ENCODE peak calls at places on chromosomes 11 and 22, in five cellular contexts. S is body of pancreas, V is NB4, T is heart left ventricle, G is stomach. D is an unnamed sample.

GRCh38 chr11:63708764-63709163 is 27.5 kb downstream of the RTN3 start:
- DNase-seq in T (no peak), G (no peak), S (no peak), V (no peak), D (no peak)

GRCh38 chr11:107996025-107996776 is 12.5 kb upstream of the CUL5 start:
- DNase-seq in T (no peak), V (no peak), S (no peak), G (peak), D (no peak)

GRCh38 chr11:134950692-134951304 is 538.8 kb upstream of the B3GAT1 start:
- DNase-seq in G (no peak), V (no peak), T (no peak), S (no peak), D (no peak)

GRCh38 chr11:122721964-122722266 is 66.4 kb downstream of the UBASH3B start:
- DNase-seq in S (no peak), G (no peak), V (peak), T (no peak), D (peak)

GRCh38 chr11:11400635-11401232 is 47.7 kb upstream of the CSNK2A3 start:
- DNase-seq in G (no peak), T (no peak), V (peak), S (no peak), D (no peak)

GRCh38 chr11:612201-612960 is 3.4 kb downstream of the IRF7 start:
- DNase-seq in S (no peak), T (no peak), V (peak), G (peak), D (no peak)

GRCh38 chr11:22753401-22753800 is 76.2 kb downstream of the SVIP start:
- DNase-seq in T (no peak), V (no peak), G (no peak), S (no peak), D (no peak)

GRCh38 chr22:31897842-31898241 is 46.5 kb upstream of the YWHAH start:
- DNase-seq in T (no peak), G (no peak), S (no peak), V (no peak), D (no peak)

GRCh38 chr22:44555597-44555996 is 57.6 kb upstream of the RTL6 start:
- DNase-seq in T (no peak), S (no peak), V (no peak), G (no peak), D (no peak)

GRCh38 chr22:22207845-22208564 is 36.6 kb upstream of the VPREB1 start:
- DNase-seq in V (peak), G (peak), S (peak), T (peak), D (no peak)

GRCh38 chr11:119093951-119094815 is 7.5 kb downstream of the DPAGT1 start:
- DNase-seq in G (peak), T (no peak), S (no peak), V (peak), D (no peak)

GRCh38 chr11:27497284-27497866 is 9.2 kb downstream of the LIN7C start:
- DNase-seq in S (no peak), G (no peak), V (peak), T (no peak), D (no peak)

GRCh38 chr22:45218974-45219373 is 21.7 kb downstream of the KIAA0930 start:
- DNase-seq in V (peak), T (no peak), G (no peak), S (no peak), D (no peak)

GRCh38 chr11:76763573-76764348 is 19.4 kb upstream of the TSKU start:
- DNase-seq in V (peak), S (no peak), G (no peak), T (peak), D (no peak)

GRCh38 chr22:44786136-44786535 is 33.8 kb downstream of the ARHGAP8 start:
- DNase-seq in T (no peak), S (no peak), V (no peak), G (no peak), D (no peak)

GRCh38 chr11:114970908-114971645 is 292.8 kb downstream of the NXPE2 start:
- DNase-seq in G (no peak), T (no peak), S (no peak), V (no peak), D (no peak)

GRCh38 chr11:32972781-32973180 is 42.9 kb upstream of the DEPDC7 start:
- DNase-seq in V (no peak), G (no peak), T (no peak), S (no peak), D (no peak)

GRCh38 chr22:42683599-42684283 is 34.5 kb upstream of the CYB5R3 start:
- DNase-seq in T (peak), G (no peak), V (no peak), S (peak), D (peak)

GRCh38 chr11:48006301-48006992 is 26.1 kb downstream of the PTPRJ start:
- DNase-seq in T (no peak), G (no peak), V (no peak), S (no peak), D (no peak)

GRCh38 chr11:119356349-119357031 is 10.0 kb upstream of the MFRP start:
- DNase-seq in G (peak), T (peak), S (no peak), V (peak), D (peak)

GRCh38 chr11:7977251-7977917 is 9.8 kb upstream of the EIF3F start:
- DNase-seq in T (no peak), S (no peak), G (no peak), V (peak), D (no peak)

GRCh38 chr11:14566331-14567063 is 46.3 kb upstream of the PSMA1 start:
- DNase-seq in V (no peak), G (no peak), S (no peak), T (no peak), D (no peak)

GRCh38 chr22:30667486-30668305 is at the start of gene DUSP18:
- DNase-seq in V (peak), G (peak), S (peak), T (peak), D (peak)
- TF ChIP-seq POLR2A in V (peak), G (peak), S (peak), T (no peak), D (peak)

DNA sequence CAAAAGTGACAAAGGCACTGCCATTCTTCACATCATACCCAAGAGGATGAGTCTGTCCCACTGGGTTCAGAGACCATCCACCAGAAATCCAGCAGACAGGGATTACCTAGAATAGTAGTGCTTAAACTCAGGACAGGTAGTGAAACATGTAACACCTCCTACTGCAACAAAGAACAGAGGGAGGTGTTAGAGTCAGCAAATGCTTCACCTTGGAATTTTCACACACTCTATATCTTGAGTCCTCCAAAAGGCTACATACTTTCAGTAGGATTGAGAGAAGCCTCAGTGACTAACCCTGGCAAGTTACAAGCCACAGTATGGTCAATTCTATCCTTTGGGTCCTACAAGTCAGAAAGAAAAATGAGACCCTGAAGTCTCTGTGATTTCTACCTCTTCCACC is 6.0 kb upstream of the CAVIN3 start:
- DNase-seq in G (no peak), S (no peak), T (no peak), V (no peak), D (no peak)
- H3K4me3 ChIP-seq in G (no peak), S (no peak), T (no peak), V (no peak), D (no peak)

GRCh38 chr22:30186048-30186447 is 60.5 kb downstream of the LIF start:
- DNase-seq in T (no peak), V (no peak), S (no peak), G (no peak), D (no peak)
- TF ChIP-seq POLR2A in T (no peak), V (no peak), S (no peak), G (no peak), D (no peak)

DNA sequence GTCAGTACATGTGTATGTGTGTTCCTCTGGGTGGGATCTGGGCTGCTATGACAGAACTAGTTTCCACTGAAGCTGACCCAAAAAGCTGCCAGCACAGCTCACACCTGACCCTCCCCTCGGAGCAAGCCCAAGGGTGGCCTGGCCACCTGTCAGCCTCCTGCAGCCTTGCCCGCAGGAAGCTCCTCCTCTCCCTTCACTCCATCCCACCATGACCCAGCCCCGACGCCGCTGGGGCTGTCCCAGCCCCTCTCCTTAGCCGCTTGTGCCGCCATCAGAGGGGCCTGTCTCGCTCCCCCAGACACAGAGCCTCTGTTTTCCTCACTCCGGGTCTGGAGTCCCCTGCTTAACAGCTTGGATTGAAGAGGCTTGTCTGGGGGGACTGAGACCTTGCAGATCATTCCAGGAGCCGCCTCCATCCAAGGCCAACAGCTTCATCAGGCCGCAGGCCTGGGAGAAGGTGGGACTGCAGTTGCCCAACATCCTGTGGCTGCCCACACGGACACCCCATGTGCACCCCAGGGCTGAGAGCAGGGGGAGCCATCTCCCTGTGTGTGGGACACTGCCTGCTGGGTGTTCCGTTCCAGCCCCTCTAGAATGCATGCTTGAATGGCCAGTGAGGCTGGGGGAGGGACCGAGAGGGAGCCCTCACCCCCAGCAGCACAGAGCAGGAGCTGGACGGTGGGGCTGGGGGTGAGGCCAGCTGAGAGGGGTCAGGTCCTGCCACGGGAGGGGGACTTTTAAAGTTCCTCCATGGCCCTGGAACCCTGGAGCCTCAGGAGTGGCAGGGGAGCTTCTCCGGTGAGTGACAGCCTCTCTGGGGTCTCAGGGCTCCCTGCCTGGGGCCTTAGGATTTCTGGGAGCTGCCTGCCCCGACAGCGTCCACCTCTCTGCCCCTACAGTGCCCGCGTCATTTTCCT is 696 bp downstream of the MRGPRF start:
- DNase-seq in S (no peak), T (no peak), V (peak), G (no peak), D (peak)
- H3K4me3 ChIP-seq in S (no peak), T (peak), V (peak), G (peak), D (peak)

DNA sequence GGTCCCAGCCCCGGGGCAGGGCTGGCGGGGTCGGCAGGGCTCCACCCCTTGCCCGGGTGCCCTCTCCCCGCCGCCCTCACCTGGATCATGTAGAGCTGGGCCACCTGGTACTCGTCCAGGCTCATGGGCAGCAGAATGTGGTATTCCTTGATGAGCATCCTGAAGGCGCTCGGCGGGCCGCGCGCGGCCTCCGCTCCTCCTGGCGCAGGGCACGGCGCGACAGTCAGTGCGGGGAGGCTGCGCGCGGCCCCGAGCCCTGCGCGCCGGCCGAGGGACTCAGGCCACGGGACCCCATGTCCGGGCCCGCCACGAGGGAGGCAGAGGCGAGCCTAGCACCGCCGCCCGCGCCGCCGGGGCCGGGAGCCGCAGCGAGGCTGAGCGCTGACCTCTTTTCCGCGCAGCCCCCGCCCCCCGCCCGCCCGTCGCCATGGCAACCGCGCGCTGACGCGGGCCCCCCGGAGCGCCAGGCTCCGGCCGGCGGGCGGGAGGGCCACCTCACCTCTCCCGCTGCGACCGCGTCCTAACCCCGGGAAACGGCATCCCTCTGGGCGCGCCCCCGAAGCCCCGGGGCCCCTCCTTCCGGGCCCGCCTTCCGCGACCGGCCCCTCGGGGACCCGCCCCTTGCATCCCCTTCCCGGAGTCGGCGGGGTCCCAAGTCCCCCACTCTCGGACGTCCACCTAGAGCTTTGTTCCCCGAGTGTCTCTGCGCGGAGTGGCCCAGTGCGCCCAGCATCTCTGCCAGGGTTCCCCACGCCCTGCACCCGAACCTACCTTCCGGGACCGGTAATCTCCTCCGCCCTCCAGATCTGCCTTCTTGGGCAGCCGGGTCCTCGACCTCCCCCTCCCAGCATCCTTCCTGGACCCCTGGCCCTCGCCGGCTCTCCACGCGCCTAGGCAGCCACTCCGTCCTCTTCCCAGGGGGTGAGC is 877 bp downstream of the PITPNM1 start:
- DNase-seq in T (peak), S (peak), V (peak), G (no peak), D (no peak)
- TF ChIP-seq POLR2A in T (no peak), S (no peak), V (no peak), G (no peak), D (no peak)

GRCh38 chr11:44598831-44599230 is 33.4 kb downstream of the CD82 start:
- DNase-seq in S (no peak), G (no peak), V (no peak), T (no peak), D (no peak)

GRCh38 chr11:44601471-44602370 is 36.3 kb downstream of the CD82 start:
- DNase-seq in S (no peak), T (no peak), G (no peak), V (no peak), D (no peak)

GRCh38 chr11:44602810-44603410 is 37.4 kb downstream of the CD82 start:
- DNase-seq in G (no peak), T (no peak), S (no peak), V (no peak), D (no peak)

GRCh38 chr11:44600261-44600660 is 34.8 kb downstream of the CD82 start:
- DNase-seq in G (no peak), S (no peak), V (no peak), T (no peak), D (no peak)

GRCh38 chr11:44600739-44601416 is 35.4 kb downstream of the CD82 start:
- DNase-seq in S (no peak), V (no peak), T (peak), G (no peak), D (no peak)
- H3K4me3 ChIP-seq in S (no peak), V (no peak), T (no peak), G (no peak), D (no peak)

DNA sequence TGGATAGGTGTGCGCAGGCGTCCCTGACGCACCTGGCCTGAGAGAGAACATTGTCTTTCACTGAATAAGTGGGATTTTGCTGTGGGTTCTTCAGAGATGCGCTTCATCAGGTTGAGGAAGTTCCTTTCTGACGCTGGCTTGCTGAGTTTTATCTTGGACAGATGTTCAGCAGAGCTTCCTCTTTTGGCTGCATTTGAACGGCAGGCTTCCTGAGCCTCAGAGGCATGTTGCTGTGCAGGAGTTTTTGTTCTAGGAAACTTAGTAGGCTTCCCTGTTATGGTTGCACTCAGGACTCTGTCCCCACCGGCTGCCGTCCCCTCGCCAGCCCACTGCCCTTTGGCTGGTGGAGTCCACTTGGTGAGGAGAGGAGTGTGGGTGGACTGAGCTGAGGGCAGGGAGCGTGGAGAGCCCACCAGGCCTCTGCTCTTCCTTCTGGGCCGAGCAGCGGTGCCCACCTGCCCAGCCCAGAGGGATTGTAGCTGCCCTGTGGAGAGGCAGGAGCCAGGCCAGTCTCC is 17.2 kb downstream of the FRMD8 start:
- DNase-seq in V (peak), S (peak), T (no peak), G (no peak), D (no peak)
- TF ChIP-seq POLR2A in V (no peak), S (peak), T (no peak), G (no peak), D (no peak)

GRCh38 chr22:35217541-35217940 is 39.8 kb upstream of the HMGXB4 start:
- DNase-seq in G (no peak), V (no peak), S (no peak), T (no peak), D (no peak)

GRCh38 chr22:35220221-35220620 is 37.1 kb upstream of the HMGXB4 start:
- DNase-seq in V (no peak), T (no peak), G (no peak), S (no peak), D (no peak)

GRCh38 chr22:35215993-35216392 is 41.3 kb upstream of the HMGXB4 start:
- DNase-seq in T (no peak), S (no peak), G (no peak), V (no peak), D (no peak)

GRCh38 chr22:35219012-35219411 is 38.3 kb upstream of the HMGXB4 start:
- DNase-seq in T (no peak), V (no peak), G (no peak), S (no peak), D (no peak)

DNA sequence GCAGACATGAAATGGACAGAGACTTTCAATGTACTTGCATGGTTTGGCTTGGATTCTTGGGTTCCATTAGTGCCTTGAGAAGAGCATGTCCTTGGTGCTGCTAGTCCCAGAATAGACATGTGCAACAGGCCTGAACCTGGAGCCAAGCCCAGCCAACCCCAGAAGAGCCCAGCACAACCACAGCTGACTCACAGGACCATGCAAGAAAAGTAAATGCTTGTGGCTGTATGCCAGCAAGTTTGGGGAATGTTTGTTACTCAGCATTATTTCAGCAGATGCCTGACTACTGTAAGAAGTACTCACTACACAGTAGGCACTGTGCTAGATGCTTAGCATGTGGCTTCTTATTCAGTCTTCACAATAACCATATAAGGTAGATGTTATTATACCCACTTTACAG is 39.2 kb upstream of the HMGXB4 start:
- DNase-seq in G (no peak), S (no peak), V (no peak), T (no peak), D (no peak)
- H3K4me3 ChIP-seq in G (no peak), S (no peak), V (no peak), T (no peak), D (no peak)